ENCODE peak calls at places on chromosomes 3 and 15, in nine cellular contexts. Q is stimulated activated CD4-positive, alpha-beta T cell treated with anti-CD3 and anti-CD28 coated beads, Interleukin-12 subunit alpha, Interleukin-12 subunit beta, amount 100 ng/mL, for 4 hours; F is Panc1; V is A172; X is mesendoderm; W is ACHN; T is heart left ventricle; K is GM23248; E is activated CD4-positive, alpha-beta T cell treated with anti-CD3 and anti-CD28 coated beads, Interleukin-2, amount 10 ng/mL, durations not matched to agents 7 days and 5 days. J is an unnamed sample.

GRCh38 chr3:43765417-43766030 is 74.8 kb downstream of the ABHD5 start:
- DNase-seq in K (peak), F (no peak), W (peak), V (no peak), Q (no peak), T (no peak), X (no peak), E (no peak), J (no peak)

GRCh38 chr3:159253860-159254259 is 452.0 kb downstream of the MFSD1 start:
- DNase-seq in K (peak), X (no peak), F (no peak), V (no peak), E (no peak), Q (no peak), W (no peak), T (no peak), J (no peak)

GRCh38 chr15:95883064-95883463 is 447.4 kb upstream of the NR2F2 start:
- DNase-seq in K (no peak), Q (no peak), E (no peak), T (no peak), F (no peak), V (no peak), W (no peak), X (no peak), J (no peak)

GRCh38 chr3:181729071-181729915 is 17.6 kb downstream of the SOX2 start:
- DNase-seq in W (no peak), E (no peak), F (no peak), T (no peak), K (no peak), X (no peak), V (no peak), Q (no peak), J (no peak)

GRCh38 chr3:59820352-59820934 is 770.6 kb upstream of the CFAP20DC start:
- DNase-seq in K (peak), T (no peak), E (no peak), W (no peak), X (no peak), Q (no peak), F (no peak), V (peak), J (no peak)

GRCh38 chr15:37057831-37058230 is 42.5 kb downstream of the MEIS2 start:
- DNase-seq in T (no peak), W (no peak), V (no peak), X (no peak), F (no peak), K (no peak), E (no peak), Q (no peak), J (no peak)

GRCh38 chr3:177836671-177837070 is 639.4 kb upstream of the TBL1XR1 start:
- DNase-seq in Q (no peak), T (no peak), V (no peak), F (no peak), W (no peak), K (peak), X (no peak), E (no peak), J (no peak)

GRCh38 chr3:109278546-109278945 is 37.8 kb downstream of the DPPA2 start:
- DNase-seq in V (no peak), K (no peak), E (no peak), X (no peak), Q (no peak), F (no peak), W (no peak), T (no peak), J (no peak)

GRCh38 chr3:124859025-124859424 is 28.1 kb downstream of the ITGB5 start:
- DNase-seq in V (peak), F (peak), K (peak), E (no peak), T (no peak), Q (no peak), W (peak), X (peak), J (no peak)

GRCh38 chr3:98630416-98630815 is 37.0 kb upstream of the CPOX start:
- DNase-seq in V (no peak), Q (no peak), E (no peak), T (no peak), W (no peak), X (no peak), F (no peak), K (no peak), J (no peak)

GRCh38 chr3:190497809-190498208 is 16.1 kb upstream of the IL1RAP start:
- DNase-seq in E (no peak), X (peak), V (peak), Q (no peak), W (no peak), T (no peak), K (no peak), F (no peak), J (no peak)

GRCh38 chr15:73745073-73745472 is 8.1 kb downstream of the INSYN1 start:
- DNase-seq in V (no peak), F (no peak), Q (no peak), K (no peak), X (no peak), T (no peak), E (no peak), W (no peak), J (no peak)

GRCh38 chr3:30453364-30454039 is 152.9 kb upstream of the TGFBR2 start:
- DNase-seq in F (no peak), Q (no peak), X (no peak), T (no peak), V (no peak), E (no peak), W (no peak), K (no peak), J (no peak)

J was measured in HL-60.